ENCODE peak calls at places on chromosomes 12 and 14, in seven cellular contexts. J, A, G, H, X, N and P are unnamed samples.

GRCh38 chr12:46369095-46369473 is 3.5 kb downstream of the SLC38A2 start:
- DNase-seq in J (no peak), A (no peak), G (no peak), H (no peak), X (no peak), N (no peak), P (no peak)

GRCh38 chr12:98908866-98909265 is 263.8 kb downstream of the APAF1 start:
- DNase-seq in J (no peak), A (no peak), G (no peak), H (no peak), X (no peak), N (no peak), P (no peak)

GRCh38 chr14:50932159-50932558 is 12.1 kb downstream of the PYGL start:
- DNase-seq in J (no peak), A (no peak), G (no peak), H (no peak), X (no peak), N (no peak), P (no peak)

GRCh38 chr12:22477166-22477893 is 67.0 kb downstream of the C2CD5 start:
- DNase-seq in J (no peak), A (peak), G (no peak), H (no peak), X (peak), N (no peak), P (peak)

GRCh38 chr12:113439606-113440030 is 17.4 kb downstream of the SDSL start:
- DNase-seq in J (no peak), A (no peak), G (no peak), H (peak), X (no peak), N (no peak), P (no peak)

GRCh38 chr14:69101331-69101826 is 51.5 kb downstream of the DCAF5 start:
- DNase-seq in J (no peak), A (peak), G (no peak), H (peak), X (peak), N (no peak), P (no peak)

GRCh38 chr12:27549231-27549800 is 25.3 kb downstream of the PPFIBP1 start:
- DNase-seq in J (no peak), A (peak), G (no peak), H (no peak), X (no peak), N (no peak), P (no peak)

GRCh38 chr12:47133981-47134380 is 54.2 kb upstream of the AMIGO2 start:
- DNase-seq in J (no peak), A (no peak), G (no peak), H (no peak), X (no peak), N (no peak), P (no peak)

GRCh38 chr12:57965766-57966165 is 24.4 kb downstream of the ATP23 start:
- DNase-seq in J (no peak), A (no peak), G (no peak), H (no peak), X (no peak), N (no peak), P (no peak)

GRCh38 chr14:55433880-55434804 is 6.3 kb downstream of the TBPL2 start:
- DNase-seq in J (no peak), A (no peak), G (no peak), H (no peak), X (no peak), N (no peak), P (no peak)

DNA sequence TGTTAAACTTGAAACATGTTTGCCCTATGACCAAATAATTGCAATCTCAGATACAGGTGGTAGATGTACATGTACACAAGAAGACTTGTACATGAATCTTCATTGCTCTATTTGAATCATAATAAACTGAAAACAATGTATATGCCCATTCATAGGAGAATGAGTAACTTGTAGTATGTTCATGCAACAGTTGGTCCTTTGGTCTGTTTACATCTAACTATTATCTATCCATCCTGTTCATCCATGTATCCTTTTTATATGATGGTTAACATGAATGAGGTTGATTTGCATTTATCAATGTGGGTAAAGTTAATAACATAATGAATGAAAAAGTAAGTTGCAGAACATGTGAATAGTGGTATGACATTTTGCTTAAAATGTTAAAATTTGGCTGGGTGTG is 37.1 kb downstream of the HSD17B6 start:
- DNase-seq in J (no peak), A (no peak), G (no peak), H (no peak), X (no peak), N (no peak), P (no peak)
- H3K4me3 ChIP-seq in J (no peak), A (no peak), G (no peak), H (no peak), X (no peak), N (no peak), P (no peak)

GRCh38 chr12:54048694-54049093 is 4.9 kb upstream of the HOXC4 start:
- DNase-seq in J (no peak), A (no peak), G (no peak), H (no peak), X (no peak), N (no peak), P (no peak)

GRCh38 chr12:54049164-54049563 is 4.5 kb upstream of the HOXC4 start:
- DNase-seq in J (no peak), A (no peak), G (no peak), H (no peak), X (no peak), N (no peak), P (no peak)

GRCh38 chr12:54047160-54047963 is 6.3 kb upstream of the HOXC4 start:
- DNase-seq in J (no peak), A (no peak), G (no peak), H (no peak), X (no peak), N (no peak), P (no peak)

GRCh38 chr12:54046809-54047159 is 6.9 kb upstream of the HOXC4 start:
- DNase-seq in J (no peak), A (no peak), G (no peak), H (no peak), X (no peak), N (no peak), P (no peak)

GRCh38 chr12:54047964-54048303 is 5.7 kb upstream of the HOXC4 start:
- DNase-seq in J (no peak), A (no peak), G (no peak), H (no peak), X (no peak), N (no peak), P (no peak)
- H3K4me3 ChIP-seq in J (no peak), A (no peak), G (no peak), H (no peak), X (no peak), N (no peak), P (no peak)

DNA sequence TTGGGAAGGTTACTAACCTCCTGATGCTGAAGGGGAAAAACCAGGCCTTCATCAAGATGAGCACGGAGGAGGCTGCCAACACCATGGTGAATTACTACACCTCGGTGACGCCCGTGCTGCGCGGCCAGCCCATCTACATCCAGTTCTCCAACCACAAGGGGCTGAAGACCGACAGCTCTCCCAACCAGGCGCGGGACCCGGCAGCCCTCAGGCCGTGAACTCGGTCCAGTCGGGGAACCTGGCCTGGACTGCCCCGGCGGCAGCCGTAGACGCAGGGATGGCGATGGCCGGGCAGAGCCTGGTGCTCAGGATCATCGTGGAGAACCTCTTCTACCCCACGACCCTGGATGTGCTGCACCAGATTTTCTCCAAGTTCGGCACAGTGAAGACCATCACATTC is 133.0 kb upstream of the FUT8 start:
- DNase-seq in J (no peak), A (no peak), G (no peak), H (no peak), X (no peak), N (no peak), P (no peak)
- H3K4me3 ChIP-seq in J (no peak), A (no peak), G (no peak), H (no peak), X (no peak), N (no peak), P (no peak)

DNA sequence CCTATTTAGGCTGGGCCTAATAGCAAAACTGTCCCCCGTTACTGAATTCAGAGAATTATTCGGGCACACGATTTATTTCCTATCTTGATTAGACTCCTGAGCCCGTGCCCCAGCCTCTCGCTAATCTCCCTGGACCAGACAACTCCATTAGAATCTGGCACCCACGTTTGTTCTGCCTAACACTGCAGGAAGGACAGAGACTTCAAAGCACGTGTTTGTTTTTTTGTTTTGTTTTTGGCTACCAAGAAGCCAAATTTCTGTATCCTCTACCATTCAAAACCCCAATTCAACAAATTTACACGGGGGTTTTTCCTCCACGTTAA is 4.8 kb downstream of the USP44 start:
- DNase-seq in J (no peak), A (no peak), G (no peak), H (no peak), X (no peak), N (no peak), P (no peak)
- H3K4me3 ChIP-seq in J (no peak), A (no peak), G (no peak), H (no peak), X (no peak), N (no peak), P (no peak)

GRCh38 chr12:130956456-130957303 is 3.0 kb downstream of the ADGRD1 start:
- DNase-seq in J (no peak), A (no peak), G (no peak), H (no peak), X (no peak), N (no peak), P (no peak)

GRCh38 chr12:130954544-130954831 is 781 bp downstream of the ADGRD1 start:
- DNase-seq in J (peak), A (no peak), G (no peak), H (no peak), X (no peak), N (no peak), P (no peak)

GRCh38 chr12:130955238-130955816 is 1.6 kb downstream of the ADGRD1 start:
- DNase-seq in J (no peak), A (no peak), G (no peak), H (no peak), X (no peak), N (no peak), P (no peak)

GRCh38 chr12:130957304-130957621 is 3.6 kb downstream of the ADGRD1 start:
- DNase-seq in J (no peak), A (no peak), G (no peak), H (no peak), X (no peak), N (no peak), P (no peak)

GRCh38 chr12:130956009-130956408 is 2.3 kb downstream of the ADGRD1 start:
- DNase-seq in J (no peak), A (no peak), G (no peak), H (no peak), X (no peak), N (no peak), P (no peak)
- H3K4me3 ChIP-seq in J (peak), A (no peak), G (peak), H (no peak), X (no peak), N (no peak), P (no peak)

DNA sequence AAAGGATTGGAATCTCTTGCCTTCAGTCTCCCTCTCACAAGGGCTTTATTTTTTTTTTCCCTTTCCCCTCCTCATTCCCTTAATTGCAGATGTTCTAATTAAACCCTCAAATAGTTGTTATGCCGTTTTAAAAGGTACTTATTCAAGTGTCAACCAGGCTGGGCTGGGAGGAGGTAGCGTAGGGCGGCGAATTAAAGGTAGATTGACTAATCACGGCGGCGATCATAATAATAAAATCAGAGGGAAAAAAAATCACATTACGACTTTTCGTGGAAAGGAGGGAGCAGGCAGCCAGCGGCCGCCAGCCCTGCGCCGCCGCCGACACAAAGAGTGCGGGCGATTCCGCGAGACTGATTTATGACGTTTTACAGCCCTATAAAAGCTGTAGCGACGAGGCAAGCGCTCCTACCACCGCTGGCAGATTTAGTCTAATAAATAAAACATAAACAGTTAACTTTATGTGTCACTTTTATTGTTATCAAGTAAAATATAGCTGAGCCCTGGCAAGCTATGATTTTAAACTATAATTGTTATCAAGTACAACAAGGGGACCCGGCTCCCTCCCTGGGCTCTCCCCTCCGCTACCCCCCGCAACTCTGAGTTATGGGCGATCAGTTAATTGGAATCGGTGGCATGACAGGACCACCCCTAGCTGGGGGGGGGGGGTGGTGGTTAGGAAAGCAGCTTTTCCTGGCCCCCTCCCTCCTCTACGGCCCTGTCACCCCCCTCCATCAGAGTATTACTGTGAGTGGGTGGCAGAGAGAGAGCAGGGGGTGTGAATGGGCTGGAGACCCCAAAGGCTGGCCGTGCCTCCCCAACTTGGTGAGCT is 1.5 kb upstream of the HOXC4 start:
- DNase-seq in J (peak), A (no peak), G (no peak), H (no peak), X (no peak), N (no peak), P (no peak)
- H3K4me3 ChIP-seq in J (no peak), A (no peak), G (no peak), H (no peak), X (no peak), N (no peak), P (no peak)

DNA sequence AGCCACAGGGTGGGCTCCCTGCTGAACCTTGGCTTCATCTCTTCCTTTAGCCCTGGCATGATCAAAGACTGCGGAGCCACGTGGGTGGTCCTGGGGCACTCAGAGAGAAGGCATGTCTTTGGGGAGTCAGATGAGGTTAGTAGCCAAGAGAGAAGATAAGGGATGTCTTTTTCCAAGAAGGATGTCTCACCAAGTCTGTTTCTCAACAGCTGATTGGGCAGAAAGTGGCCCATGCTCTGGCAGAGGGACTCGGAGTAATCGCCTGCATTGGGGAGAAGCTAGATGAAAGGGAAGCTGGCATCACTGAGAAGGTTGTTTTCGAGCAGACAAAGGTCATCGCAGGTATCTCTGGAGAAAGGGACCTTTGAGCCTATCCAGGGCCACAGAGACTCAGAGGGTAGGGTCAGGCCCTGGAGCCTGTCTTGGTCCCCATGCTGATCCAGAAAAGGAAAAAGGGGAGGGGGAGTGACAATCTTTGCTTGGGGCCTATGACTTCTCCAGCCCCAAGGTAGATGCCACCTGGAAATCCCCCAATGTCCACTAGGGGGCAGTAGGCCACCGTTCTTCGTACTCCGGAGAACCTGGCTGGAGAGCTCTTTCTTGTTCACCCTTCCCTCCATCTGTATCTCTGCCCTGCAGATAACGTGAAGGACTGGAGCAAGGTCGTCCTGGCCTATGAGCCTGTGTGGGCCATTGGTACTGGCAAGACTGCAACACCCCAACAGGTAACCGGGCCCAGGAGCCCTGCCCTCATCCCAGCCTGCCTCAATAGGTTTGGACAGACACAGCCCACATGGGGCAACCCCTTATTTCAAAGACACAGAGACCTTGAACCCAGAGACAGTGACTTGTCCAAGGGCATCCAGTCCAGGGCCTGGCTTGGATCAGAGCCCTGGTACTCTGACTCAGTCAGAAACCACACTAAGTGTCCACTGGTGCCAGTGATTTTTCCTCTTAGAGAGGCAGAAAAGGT is 2.0 kb downstream of the TPI1 start:
- DNase-seq in J (peak), A (no peak), G (peak), H (peak), X (no peak), N (peak), P (no peak)
- H3K4me3 ChIP-seq in J (peak), A (peak), G (peak), H (peak), X (peak), N (peak), P (peak)